ENCODE peak calls at places on chromosomes 2 and 18, in eight cellular contexts. C is mesendoderm; K is RWPE1; B is HTR-8/SVneo; T is activated naive CD8-positive, alpha-beta T cell treated with anti-CD3 and anti-CD28 coated beads, Interleukin-2, amount 50 U/mL, for 24 hours; J is Calu3; N is NCI-H146; G is mesothelial cell of epicardium. F is an unnamed sample.

GRCh38 chr2:74317696-74318095 is 25.5 kb downstream of the SLC4A5 start:
- DNase-seq in C (no peak), K (no peak), B (no peak), T (no peak), J (no peak), N (no peak), G (no peak), F (no peak)

GRCh38 chr18:45938488-45938935 is 28.6 kb downstream of the EPG5 start:
- DNase-seq in C (no peak), K (no peak), B (no peak), T (no peak), J (no peak), N (no peak), G (no peak), F (no peak)

GRCh38 chr2:220847587-220847986 is 724.5 kb downstream of the EPHA4 start:
- DNase-seq in C (no peak), K (peak), B (peak), T (no peak), J (peak), N (peak), G (no peak), F (no peak)

GRCh38 chr2:28352104-28352503 is 40.6 kb upstream of the FOSL2 start:
- DNase-seq in C (no peak), K (no peak), B (no peak), T (no peak), J (no peak), N (no peak), G (no peak), F (no peak)

GRCh38 chr2:147547425-147547824 is 297.4 kb upstream of the ACVR2A start:
- DNase-seq in C (no peak), K (no peak), B (no peak), T (no peak), J (no peak), N (no peak), G (no peak), F (no peak)

GRCh38 chr18:48132993-48133674 is 202.7 kb upstream of the SMAD2 start:
- DNase-seq in C (no peak), K (peak), B (no peak), T (no peak), J (no peak), N (no peak), G (no peak), F (no peak)

GRCh38 chr2:231922945-231923344 is 3.3 kb downstream of the NPPC start:
- DNase-seq in C (no peak), K (no peak), B (no peak), T (no peak), J (no peak), N (peak), G (no peak), F (no peak)

GRCh38 chr2:69827796-69828540 is 1.5 kb upstream of the GMCL1 start:
- DNase-seq in C (no peak), K (no peak), B (peak), T (no peak), J (peak), N (no peak), G (no peak), F (no peak)

GRCh38 chr2:127597984-127598380 is 48.0 kb upstream of the GPR17 start:
- DNase-seq in C (no peak), K (no peak), B (no peak), T (no peak), J (no peak), N (no peak), G (no peak), F (no peak)

GRCh38 chr2:70570041-70570661 is 16.5 kb upstream of the TGFA start:
- DNase-seq in C (peak), K (peak), B (peak), T (no peak), J (peak), N (no peak), G (no peak), F (no peak)

GRCh38 chr2:144747571-144747970 is 227.7 kb upstream of the ZEB2 start:
- DNase-seq in C (peak), K (no peak), B (no peak), T (no peak), J (no peak), N (no peak), G (no peak), F (no peak)

GRCh38 chr18:55862693-55863485 is 274.9 kb upstream of the TCF4 start:
- DNase-seq in C (peak), K (no peak), B (no peak), T (no peak), J (no peak), N (no peak), G (no peak), F (no peak)

GRCh38 chr2:230043025-230043424 is 25.7 kb downstream of the SLC16A14 start:
- DNase-seq in C (no peak), K (no peak), B (no peak), T (no peak), J (no peak), N (no peak), G (no peak), F (no peak)

GRCh38 chr2:18049325-18049724 is 170.9 kb downstream of the KCNS3 start:
- DNase-seq in C (peak), K (no peak), B (no peak), T (no peak), J (no peak), N (no peak), G (no peak), F (no peak)

GRCh38 chr18:59142274-59142673 is 2.6 kb downstream of the SEC11C start:
- DNase-seq in C (no peak), K (no peak), B (no peak), T (no peak), J (no peak), N (no peak), G (no peak), F (no peak)

GRCh38 chr18:9765505-9765904 is 57.4 kb downstream of the RAB31 start:
- DNase-seq in C (peak), K (no peak), B (no peak), T (no peak), J (no peak), N (no peak), G (no peak), F (peak)

GRCh38 chr2:1727101-1727771 is 17.1 kb downstream of the PXDN start:
- DNase-seq in C (no peak), K (no peak), B (peak), T (no peak), J (no peak), N (no peak), G (no peak), F (peak)

GRCh38 chr2:111116843-111117665 is 3.7 kb upstream of the BCL2L11 start:
- DNase-seq in C (peak), K (peak), B (peak), T (peak), J (peak), N (peak), G (peak), F (peak)

GRCh38 chr18:61556316-61556715 is 223.1 kb downstream of the CDH20 start:
- DNase-seq in C (no peak), K (no peak), B (no peak), T (no peak), J (no peak), N (no peak), G (no peak), F (no peak)

GRCh38 chr18:3321133-3321812 is 59.3 kb downstream of the MYL12B start:
- DNase-seq in C (no peak), K (peak), B (peak), T (no peak), J (peak), N (no peak), G (no peak), F (no peak)

GRCh38 chr18:79525556-79526467 is 130.1 kb downstream of the NFATC1 start:
- DNase-seq in C (no peak), K (peak), B (no peak), T (no peak), J (no peak), N (no peak), G (no peak), F (no peak)

GRCh38 chr2:217402622-217403383 is 542.9 kb upstream of the TNP1 start:
- DNase-seq in C (no peak), K (peak), B (no peak), T (no peak), J (peak), N (no peak), G (peak), F (no peak)

GRCh38 chr18:10771053-10771709 is 245.4 kb downstream of the NAPG start:
- DNase-seq in C (no peak), K (peak), B (peak), T (no peak), J (no peak), N (no peak), G (no peak), F (no peak)

GRCh38 chr2:6846967-6847695 is 18.6 kb downstream of the CMPK2 start:
- DNase-seq in C (no peak), K (no peak), B (no peak), T (no peak), J (peak), N (no peak), G (no peak), F (no peak)

GRCh38 chr18:58314284-58314683 is 270.3 kb downstream of the NEDD4L start:
- DNase-seq in C (peak), K (peak), B (peak), T (no peak), J (peak), N (no peak), G (no peak), F (no peak)

GRCh38 chr2:184047536-184047935 is 550.8 kb upstream of the ZNF804A start:
- DNase-seq in C (no peak), K (no peak), B (no peak), T (no peak), J (no peak), N (no peak), G (no peak), F (no peak)

GRCh38 chr2:137977790-137978189 is 13.5 kb downstream of the HNMT start:
- DNase-seq in C (no peak), K (no peak), B (no peak), T (no peak), J (no peak), N (no peak), G (no peak), F (no peak)

GRCh38 chr18:37628466-37629220 is 63.0 kb upstream of the CELF4 start:
- DNase-seq in C (no peak), K (no peak), B (no peak), T (no peak), J (no peak), N (no peak), G (no peak), F (no peak)

GRCh38 chr2:126761981-126762878 is 106.3 kb downstream of the GYPC start:
- DNase-seq in C (no peak), K (no peak), B (no peak), T (peak), J (no peak), N (no peak), G (no peak), F (no peak)

GRCh38 chr18:47754311-47755101 is 176.0 kb downstream of the SMAD2 start:
- DNase-seq in C (peak), K (no peak), B (peak), T (peak), J (peak), N (peak), G (no peak), F (peak)

GRCh38 chr2:177322801-177323261 is 58.3 kb upstream of the NFE2L2 start:
- DNase-seq in C (peak), K (peak), B (no peak), T (no peak), J (peak), N (no peak), G (no peak), F (no peak)

GRCh38 chr2:100321881-100322820 is at the start of gene LONRF2:
- DNase-seq in C (peak), K (no peak), B (peak), T (peak), J (peak), N (peak), G (peak), F (peak)

GRCh38 chr2:109214651-109215371 is 85.8 kb downstream of the SH3RF3 start:
- DNase-seq in C (no peak), K (no peak), B (no peak), T (peak), J (no peak), N (no peak), G (no peak), F (no peak)

GRCh38 chr2:138249207-138249606 is 252.4 kb upstream of the SPOPL start:
- DNase-seq in C (no peak), K (no peak), B (no peak), T (no peak), J (no peak), N (no peak), G (no peak), F (no peak)

GRCh38 chr18:70221911-70222278 is 16.4 kb upstream of the RTTN start:
- DNase-seq in C (no peak), K (no peak), B (no peak), T (no peak), J (no peak), N (no peak), G (no peak), F (no peak)

GRCh38 chr2:234422895-234423505 is 73.9 kb downstream of the ARL4C start:
- DNase-seq in C (no peak), K (no peak), B (no peak), T (peak), J (no peak), N (peak), G (no peak), F (no peak)

GRCh38 chr18:79772108-79772864 is 25.5 kb upstream of the KCNG2 start:
- DNase-seq in C (no peak), K (no peak), B (no peak), T (no peak), J (no peak), N (no peak), G (no peak), F (no peak)